ENCODE peak calls at places on chromosome 1, in nine cellular contexts. A, L, E, H, S, F, D, U and M are unnamed samples.

GRCh38 chr1:207007352-207008033 is 25.1 kb downstream of the C1orf116 start:
- DNase-seq in E (peak; percentile 99), U (peak; percentile 70), D (peak; percentile 74), F (peak; percentile 43), S (peak; percentile 52), H (no peak), A (no peak), L (peak; percentile 98), M (no peak)

GRCh38 chr1:204520834-204521709 is 4.9 kb downstream of the MDM4 start:
- DNase-seq in S (no peak), U (peak; percentile 67), A (peak; percentile 46), L (peak; percentile 56), H (peak; percentile 75), E (peak; percentile 19), D (no peak), F (peak; percentile 86), M (peak; percentile 40)

GRCh38 chr1:205589618-205590456 is 42.0 kb downstream of the ELK4 start:
- DNase-seq in L (no peak), D (no peak), E (no peak), F (no peak), U (no peak), A (no peak), H (no peak), S (no peak), M (no peak)

GRCh38 chr1:195053478-195053877 is 1554.8 kb downstream of the KCNT2 start:
- DNase-seq in H (no peak), E (no peak), D (no peak), U (peak; percentile 1), A (no peak), S (no peak), L (no peak), F (peak; percentile 1), M (no peak)

GRCh38 chr1:94729287-94729686 is 90.9 kb upstream of the SLC44A3 start:
- DNase-seq in U (peak; percentile 64), A (no peak), H (no peak), E (peak; percentile 97), L (peak; percentile 89), S (no peak), F (peak; percentile 69), D (no peak), M (no peak)

GRCh38 chr1:31127266-31127665 is 61.7 kb upstream of the PUM1 start:
- DNase-seq in L (peak; percentile 46), U (peak; percentile 29), F (peak; percentile 65), D (no peak), H (no peak), E (peak; percentile 78), S (no peak), A (no peak), M (no peak)

GRCh38 chr1:92315766-92316413 is 17.0 kb downstream of the RPAP2 start:
- DNase-seq in F (no peak), A (peak; percentile 10), D (no peak), E (no peak), H (peak; percentile 45), L (no peak), U (no peak), S (no peak), M (peak; percentile 46)

GRCh38 chr1:183870351-183871077 is 65.6 kb downstream of the RGL1 start:
- DNase-seq in S (no peak), D (no peak), F (peak; percentile 18), E (peak; percentile 66), H (no peak), U (no peak), A (no peak), L (peak; percentile 63), M (no peak)

GRCh38 chr1:228849011-228849541 is 113.8 kb downstream of the RHOU start:
- DNase-seq in L (no peak), S (no peak), D (no peak), E (no peak), F (no peak), U (no peak), A (no peak), H (no peak), M (no peak)

GRCh38 chr1:77539510-77540142 is 142.8 kb downstream of the ZZZ3 start:
- DNase-seq in U (peak; percentile 49), A (no peak), S (peak; percentile 42), H (no peak), E (peak; percentile 93), D (no peak), F (peak; percentile 89), L (peak; percentile 98), M (no peak)

GRCh38 chr1:201024251-201024998 is 911 bp upstream of the KIF21B start:
- DNase-seq in S (peak; percentile 37), H (no peak), E (no peak), L (no peak), F (no peak), U (no peak), A (no peak), D (no peak), M (no peak)

GRCh38 chr1:201026746-201027145 is 3.2 kb upstream of the KIF21B start:
- DNase-seq in H (no peak), U (no peak), E (no peak), A (no peak), D (no peak), F (no peak), S (no peak), L (no peak), M (no peak)

GRCh38 chr1:201023517-201023902 is at the start of gene KIF21B:
- DNase-seq in E (peak; percentile 6), L (peak; percentile 13), F (peak; percentile 52), D (peak; percentile 88), S (peak; percentile 96), H (peak; percentile 85), A (peak; percentile 88), U (no peak), M (peak; percentile 93)

GRCh38 chr1:201026234-201026633 is 2.7 kb upstream of the KIF21B start:
- DNase-seq in H (no peak), D (no peak), E (no peak), U (no peak), S (no peak), L (no peak), A (no peak), F (no peak), M (no peak)

GRCh38 chr1:201025571-201026002 is 2.1 kb upstream of the KIF21B start:
- DNase-seq in F (peak; percentile 69), U (no peak), L (no peak), A (no peak), E (no peak), D (no peak), S (peak; percentile 56), H (no peak), M (no peak)
- TF ChIP-seq CTCF in F (peak; percentile 64), U (peak; percentile 45), L (peak; percentile 17), A (no peak), E (peak; percentile 31), D (no peak), S (peak; percentile 49), H (no peak), M (no peak)

GRCh38 chr1:116485976-116486375 is 84.8 kb downstream of the CD58 start:
- DNase-seq in F (peak; percentile 50), E (peak; percentile 58), H (no peak), L (peak; percentile 45), A (no peak), S (no peak), U (no peak), D (no peak), M (no peak)
- TF ChIP-seq CTCF in F (no peak), E (no peak), H (no peak), L (no peak), A (no peak), S (no peak), U (no peak), D (no peak), M (no peak)

GRCh38 chr1:16617778-16618580 is 4.6 kb upstream of the NBPF1 start:
- DNase-seq in L (no peak), S (no peak), A (no peak), D (peak; percentile 24), E (no peak), H (no peak), F (no peak), U (no peak), M (no peak)

GRCh38 chr1:16618719-16619118 is 5.4 kb upstream of the NBPF1 start:
- DNase-seq in L (no peak), U (no peak), H (no peak), D (peak; percentile 29), E (no peak), A (no peak), S (peak; percentile 75), F (no peak), M (no peak)

GRCh38 chr1:16617101-16617727 is 3.9 kb upstream of the NBPF1 start:
- DNase-seq in H (peak; percentile 3), D (peak; percentile 33), U (no peak), E (no peak), A (no peak), F (no peak), S (peak; percentile 83), L (no peak), M (no peak)

GRCh38 chr1:16625497-16626408 is 12.4 kb upstream of the NBPF1 start:
- DNase-seq in D (peak; percentile 45), A (no peak), S (no peak), U (no peak), E (no peak), F (no peak), H (peak; percentile 19), L (no peak), M (no peak)

DNA sequence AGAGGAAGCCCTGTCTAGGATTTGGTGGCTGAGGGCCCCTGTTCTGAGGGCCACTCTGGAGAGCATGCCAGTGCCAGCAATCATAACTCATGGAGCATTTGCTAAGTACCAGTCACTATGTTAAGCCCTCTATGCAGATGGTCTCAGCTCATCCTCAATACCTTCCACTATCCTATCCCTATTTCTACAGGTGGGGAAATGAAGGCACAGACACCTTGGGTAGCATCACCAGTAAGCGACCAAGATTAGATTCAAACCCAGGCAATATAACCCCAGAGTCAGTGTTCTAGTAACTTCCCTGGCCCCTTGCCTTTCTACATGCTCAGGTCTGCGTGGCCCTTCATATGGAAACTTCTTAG is 7.9 kb upstream of the NBPF1 start:
- DNase-seq in H (no peak), E (no peak), F (no peak), S (no peak), A (no peak), L (no peak), D (no peak), U (no peak), M (no peak)
- TF ChIP-seq CTCF in H (peak; percentile 32), E (no peak), F (no peak), S (no peak), A (no peak), L (no peak), D (peak; percentile 1), U (no peak), M (peak; percentile 26)

GRCh38 chr1:114559356-114559755 is 22.1 kb downstream of the BCAS2 start:
- DNase-seq in U (no peak), F (no peak), A (no peak), D (no peak), S (no peak), E (no peak), H (no peak), L (no peak), M (no peak)

GRCh38 chr1:114561333-114561732 is 20.1 kb downstream of the BCAS2 start:
- DNase-seq in H (no peak), S (no peak), E (no peak), A (no peak), F (no peak), L (no peak), D (no peak), U (no peak), M (no peak)

GRCh38 chr1:114564141-114564540 is 17.3 kb downstream of the BCAS2 start:
- DNase-seq in H (no peak), S (no peak), E (no peak), F (no peak), D (no peak), U (no peak), L (no peak), A (no peak), M (no peak)

GRCh38 chr1:114554577-114554976 is 26.8 kb downstream of the BCAS2 start:
- DNase-seq in L (no peak), U (no peak), H (no peak), E (no peak), S (no peak), F (no peak), D (no peak), A (no peak), M (no peak)

GRCh38 chr1:114558548-114558947 is 22.9 kb downstream of the BCAS2 start:
- DNase-seq in S (peak; percentile 13), U (no peak), E (peak; percentile 23), H (no peak), A (no peak), F (peak; percentile 26), D (no peak), L (peak; percentile 6), M (no peak)
- TF ChIP-seq CTCF in S (peak; percentile 55), U (peak; percentile 12), E (peak; percentile 42), H (peak; percentile 65), A (peak; percentile 48), F (no peak), D (peak; percentile 12), L (peak; percentile 44), M (peak; percentile 59)